ENCODE peak calls at places on chromosomes 2 and 18, in nine cellular contexts. One of them, this sample, is unnamed.

GRCh38 chr2:207205173-207205957 is 39.6 kb upstream of the KLF7 start:
- DNase-seq in AG10803: no peak
- DNase-seq in cardiac muscle cell: no peak
- DNase-seq in upper lobe of right lung: no peak
- DNase-seq in stomach: no peak
- DNase-seq in SK-N-SH: no peak
- DNase-seq in OCI-LY7: no peak
- DNase-seq in astrocyte of the cerebellum: no peak
- DNase-seq in astrocyte of the spinal cord: no peak
- DNase-seq in this sample: no peak

GRCh38 chr2:127048618-127048935 is 58.4 kb downstream of the BIN1 start:
- DNase-seq in AG10803: no peak
- DNase-seq in cardiac muscle cell: no peak
- DNase-seq in upper lobe of right lung: peak
- DNase-seq in stomach: peak
- DNase-seq in SK-N-SH: no peak
- DNase-seq in OCI-LY7: no peak
- DNase-seq in astrocyte of the cerebellum: no peak
- DNase-seq in astrocyte of the spinal cord: no peak
- DNase-seq in this sample: no peak

GRCh38 chr2:17538844-17539554 is 1.5 kb upstream of the VSNL1 start:
- DNase-seq in AG10803: peak
- DNase-seq in cardiac muscle cell: peak
- DNase-seq in upper lobe of right lung: peak
- DNase-seq in stomach: peak
- DNase-seq in SK-N-SH: peak
- DNase-seq in OCI-LY7: no peak
- DNase-seq in astrocyte of the cerebellum: no peak
- DNase-seq in astrocyte of the spinal cord: peak
- DNase-seq in this sample: peak

GRCh38 chr18:31146809-31147208 is 15.8 kb downstream of the DSC1 start:
- DNase-seq in AG10803: no peak
- DNase-seq in cardiac muscle cell: peak
- DNase-seq in upper lobe of right lung: no peak
- DNase-seq in stomach: no peak
- DNase-seq in SK-N-SH: no peak
- DNase-seq in OCI-LY7: no peak
- DNase-seq in astrocyte of the cerebellum: no peak
- DNase-seq in astrocyte of the spinal cord: no peak
- DNase-seq in this sample: no peak

GRCh38 chr2:169173876-169174275 is 104.5 kb downstream of the DHRS9 start:
- DNase-seq in AG10803: no peak
- DNase-seq in cardiac muscle cell: no peak
- DNase-seq in upper lobe of right lung: no peak
- DNase-seq in stomach: no peak
- DNase-seq in SK-N-SH: peak
- DNase-seq in OCI-LY7: no peak
- DNase-seq in astrocyte of the cerebellum: no peak
- DNase-seq in astrocyte of the spinal cord: no peak
- DNase-seq in this sample: no peak

GRCh38 chr2:10016802-10017258 is 26.5 kb upstream of the KLF11 start:
- DNase-seq in AG10803: no peak
- DNase-seq in cardiac muscle cell: no peak
- DNase-seq in upper lobe of right lung: no peak
- DNase-seq in stomach: no peak
- DNase-seq in SK-N-SH: no peak
- DNase-seq in OCI-LY7: no peak
- DNase-seq in astrocyte of the cerebellum: no peak
- DNase-seq in astrocyte of the spinal cord: no peak
- DNase-seq in this sample: no peak

GRCh38 chr2:238881353-238882082 is 33.6 kb downstream of the TWIST2 start:
- DNase-seq in AG10803: no peak
- DNase-seq in cardiac muscle cell: no peak
- DNase-seq in upper lobe of right lung: no peak
- DNase-seq in stomach: no peak
- DNase-seq in SK-N-SH: no peak
- DNase-seq in OCI-LY7: no peak
- DNase-seq in astrocyte of the cerebellum: no peak
- DNase-seq in astrocyte of the spinal cord: no peak
- DNase-seq in this sample: no peak

GRCh38 chr2:190065839-190066238 is 3.3 kb upstream of the MSTN start:
- DNase-seq in AG10803: no peak
- DNase-seq in cardiac muscle cell: peak
- DNase-seq in upper lobe of right lung: no peak
- DNase-seq in stomach: no peak
- DNase-seq in SK-N-SH: no peak
- DNase-seq in OCI-LY7: no peak
- DNase-seq in astrocyte of the cerebellum: no peak
- DNase-seq in astrocyte of the spinal cord: no peak
- DNase-seq in this sample: no peak

GRCh38 chr18:59898609-59899297 is 1.0 kb upstream of the PMAIP1 start:
- DNase-seq in AG10803: no peak
- DNase-seq in cardiac muscle cell: no peak
- DNase-seq in upper lobe of right lung: no peak
- DNase-seq in stomach: no peak
- DNase-seq in SK-N-SH: no peak
- DNase-seq in OCI-LY7: no peak
- DNase-seq in astrocyte of the cerebellum: no peak
- DNase-seq in astrocyte of the spinal cord: no peak
- DNase-seq in this sample: peak

GRCh38 chr2:9400268-9401058 is 22.9 kb downstream of the ITGB1BP1 start:
- DNase-seq in AG10803: no peak
- DNase-seq in cardiac muscle cell: no peak
- DNase-seq in upper lobe of right lung: peak
- DNase-seq in stomach: no peak
- DNase-seq in SK-N-SH: no peak
- DNase-seq in OCI-LY7: peak
- DNase-seq in astrocyte of the cerebellum: no peak
- DNase-seq in astrocyte of the spinal cord: no peak
- DNase-seq in this sample: no peak

GRCh38 chr2:122447237-122447636 is 691.8 kb downstream of the TSN start:
- DNase-seq in AG10803: no peak
- DNase-seq in cardiac muscle cell: no peak
- DNase-seq in upper lobe of right lung: no peak
- DNase-seq in stomach: no peak
- DNase-seq in SK-N-SH: no peak
- DNase-seq in OCI-LY7: no peak
- DNase-seq in astrocyte of the cerebellum: no peak
- DNase-seq in astrocyte of the spinal cord: no peak
- DNase-seq in this sample: no peak

GRCh38 chr2:136764397-136765255 is 719 bp upstream of the THSD7B start:
- DNase-seq in AG10803: no peak
- DNase-seq in cardiac muscle cell: no peak
- DNase-seq in upper lobe of right lung: peak
- DNase-seq in stomach: no peak
- DNase-seq in SK-N-SH: peak
- DNase-seq in OCI-LY7: no peak
- DNase-seq in astrocyte of the cerebellum: no peak
- DNase-seq in astrocyte of the spinal cord: no peak
- DNase-seq in this sample: no peak

GRCh38 chr2:219099319-219099718 is 38.6 kb upstream of the IHH start:
- DNase-seq in AG10803: peak
- DNase-seq in cardiac muscle cell: peak
- DNase-seq in upper lobe of right lung: no peak
- DNase-seq in stomach: no peak
- DNase-seq in SK-N-SH: no peak
- DNase-seq in OCI-LY7: no peak
- DNase-seq in astrocyte of the cerebellum: no peak
- DNase-seq in astrocyte of the spinal cord: no peak
- DNase-seq in this sample: no peak

GRCh38 chr18:9619990-9620389 is 5.6 kb upstream of the PPP4R1 start:
- DNase-seq in AG10803: peak
- DNase-seq in cardiac muscle cell: peak
- DNase-seq in upper lobe of right lung: no peak
- DNase-seq in stomach: no peak
- DNase-seq in SK-N-SH: no peak
- DNase-seq in OCI-LY7: no peak
- DNase-seq in astrocyte of the cerebellum: no peak
- DNase-seq in astrocyte of the spinal cord: no peak
- DNase-seq in this sample: no peak

GRCh38 chr2:23486676-23487075 is 101.7 kb downstream of the KLHL29 start:
- DNase-seq in AG10803: peak
- DNase-seq in cardiac muscle cell: peak
- DNase-seq in upper lobe of right lung: no peak
- DNase-seq in stomach: no peak
- DNase-seq in SK-N-SH: no peak
- DNase-seq in OCI-LY7: no peak
- DNase-seq in astrocyte of the cerebellum: no peak
- DNase-seq in astrocyte of the spinal cord: peak
- DNase-seq in this sample: no peak

GRCh38 chr2:240213476-240214391 is 73.3 kb upstream of the OTOS start:
- DNase-seq in AG10803: no peak
- DNase-seq in cardiac muscle cell: no peak
- DNase-seq in upper lobe of right lung: no peak
- DNase-seq in stomach: no peak
- DNase-seq in SK-N-SH: peak
- DNase-seq in OCI-LY7: no peak
- DNase-seq in astrocyte of the cerebellum: no peak
- DNase-seq in astrocyte of the spinal cord: no peak
- DNase-seq in this sample: no peak

GRCh38 chr2:230947908-230948365 is 22.9 kb upstream of the GPR55 start:
- DNase-seq in AG10803: no peak
- DNase-seq in cardiac muscle cell: no peak
- DNase-seq in upper lobe of right lung: no peak
- DNase-seq in stomach: peak
- DNase-seq in SK-N-SH: no peak
- DNase-seq in OCI-LY7: no peak
- DNase-seq in astrocyte of the cerebellum: no peak
- DNase-seq in astrocyte of the spinal cord: no peak
- DNase-seq in this sample: peak

GRCh38 chr2:101692037-101692436 is 5.5 kb upstream of the MAP4K4 start:
- DNase-seq in AG10803: no peak
- DNase-seq in cardiac muscle cell: no peak
- DNase-seq in upper lobe of right lung: no peak
- DNase-seq in stomach: no peak
- DNase-seq in SK-N-SH: no peak
- DNase-seq in OCI-LY7: no peak
- DNase-seq in astrocyte of the cerebellum: no peak
- DNase-seq in astrocyte of the spinal cord: no peak
- DNase-seq in this sample: no peak

GRCh38 chr2:47249427-47249826 is 94.3 kb upstream of the STPG4 start:
- DNase-seq in AG10803: peak
- DNase-seq in cardiac muscle cell: no peak
- DNase-seq in upper lobe of right lung: no peak
- DNase-seq in stomach: no peak
- DNase-seq in SK-N-SH: no peak
- DNase-seq in OCI-LY7: no peak
- DNase-seq in astrocyte of the cerebellum: no peak
- DNase-seq in astrocyte of the spinal cord: peak
- DNase-seq in this sample: no peak

GRCh38 chr2:157261199-157261782 is 3.8 kb downstream of the GALNT5 start:
- DNase-seq in AG10803: peak
- DNase-seq in cardiac muscle cell: peak
- DNase-seq in upper lobe of right lung: no peak
- DNase-seq in stomach: peak
- DNase-seq in SK-N-SH: peak
- DNase-seq in OCI-LY7: no peak
- DNase-seq in astrocyte of the cerebellum: no peak
- DNase-seq in astrocyte of the spinal cord: peak
- DNase-seq in this sample: no peak

DNA sequence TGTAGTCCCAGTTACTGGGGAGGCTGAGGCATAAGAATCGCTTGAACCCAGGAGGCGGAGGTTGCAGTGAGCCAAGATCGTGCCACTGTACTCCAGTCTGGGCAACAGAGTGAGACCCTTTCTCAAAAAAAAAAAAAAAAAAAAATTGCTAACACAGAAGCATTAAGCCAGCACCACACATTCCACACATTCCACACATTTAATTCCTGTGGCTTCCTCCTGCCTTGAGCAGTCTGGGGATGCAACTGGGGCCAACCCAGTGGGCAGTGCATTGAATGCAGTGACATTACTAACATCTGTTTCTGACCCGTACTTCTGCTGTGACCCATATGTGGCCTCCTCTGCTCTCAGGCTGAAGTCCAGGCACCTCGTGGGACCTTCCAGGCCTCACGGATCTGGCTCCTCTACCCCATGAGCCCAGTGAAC is 107.0 kb downstream of the BCL2L11 start:
- DNase-seq in AG10803: peak
- DNase-seq in cardiac muscle cell: peak
- DNase-seq in upper lobe of right lung: no peak
- DNase-seq in stomach: no peak
- DNase-seq in SK-N-SH: no peak
- DNase-seq in OCI-LY7: no peak
- DNase-seq in astrocyte of the cerebellum: peak
- DNase-seq in astrocyte of the spinal cord: peak
- DNase-seq in this sample: no peak
- TF ChIP-seq CTCF in AG10803: no peak
- TF ChIP-seq CTCF in cardiac muscle cell: no peak
- TF ChIP-seq CTCF in upper lobe of right lung: no peak
- TF ChIP-seq CTCF in stomach: no peak
- TF ChIP-seq CTCF in SK-N-SH: no peak
- TF ChIP-seq CTCF in OCI-LY7: no peak
- TF ChIP-seq CTCF in astrocyte of the cerebellum: no peak
- TF ChIP-seq CTCF in astrocyte of the spinal cord: no peak
- TF ChIP-seq CTCF in this sample: no peak

GRCh38 chr2:204437815-204438766 is 107.2 kb upstream of the PARD3B start:
- DNase-seq in AG10803: no peak
- DNase-seq in cardiac muscle cell: no peak
- DNase-seq in upper lobe of right lung: no peak
- DNase-seq in stomach: peak
- DNase-seq in SK-N-SH: no peak
- DNase-seq in OCI-LY7: no peak
- DNase-seq in astrocyte of the cerebellum: no peak
- DNase-seq in astrocyte of the spinal cord: no peak
- DNase-seq in this sample: no peak
- H3K4me3 ChIP-seq in AG10803: no peak
- H3K4me3 ChIP-seq in cardiac muscle cell: no peak
- H3K4me3 ChIP-seq in upper lobe of right lung: no peak
- H3K4me3 ChIP-seq in stomach: no peak
- H3K4me3 ChIP-seq in SK-N-SH: no peak
- H3K4me3 ChIP-seq in OCI-LY7: no peak
- H3K4me3 ChIP-seq in astrocyte of the cerebellum: no peak
- H3K4me3 ChIP-seq in astrocyte of the spinal cord: no peak
- H3K4me3 ChIP-seq in this sample: no peak

GRCh38 chr2:229714736-229715541 is 584 bp upstream of the DNER start:
- DNase-seq in AG10803: peak
- DNase-seq in cardiac muscle cell: peak
- DNase-seq in upper lobe of right lung: peak
- DNase-seq in stomach: peak
- DNase-seq in SK-N-SH: peak
- DNase-seq in OCI-LY7: no peak
- DNase-seq in astrocyte of the cerebellum: peak
- DNase-seq in astrocyte of the spinal cord: peak
- DNase-seq in this sample: peak
- TF ChIP-seq CTCF in AG10803: no peak
- TF ChIP-seq CTCF in cardiac muscle cell: peak
- TF ChIP-seq CTCF in upper lobe of right lung: no peak
- TF ChIP-seq CTCF in stomach: no peak
- TF ChIP-seq CTCF in SK-N-SH: no peak
- TF ChIP-seq CTCF in OCI-LY7: no peak
- TF ChIP-seq CTCF in astrocyte of the cerebellum: no peak
- TF ChIP-seq CTCF in astrocyte of the spinal cord: no peak
- TF ChIP-seq CTCF in this sample: no peak

DNA sequence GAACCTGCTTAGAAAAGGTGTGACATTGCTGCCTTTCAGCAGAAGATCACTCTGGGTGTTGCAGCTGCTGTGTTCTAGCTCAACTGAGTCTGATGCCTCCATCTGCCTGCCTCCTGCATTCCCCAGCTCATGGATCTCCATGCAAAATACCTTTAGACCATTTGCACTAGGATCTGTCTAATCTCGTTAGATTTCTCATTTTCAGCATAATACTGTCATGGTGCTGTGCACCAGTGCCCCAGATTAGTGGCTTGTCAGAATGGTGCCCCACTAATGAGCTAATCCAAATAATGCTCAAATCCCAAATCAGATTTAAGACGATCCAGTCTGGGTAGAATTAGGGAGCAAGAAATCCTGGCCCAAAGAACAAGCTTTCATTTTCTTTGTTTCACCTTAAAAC is 284.4 kb upstream of the PARD3B start:
- DNase-seq in AG10803: no peak
- DNase-seq in cardiac muscle cell: no peak
- DNase-seq in upper lobe of right lung: no peak
- DNase-seq in stomach: no peak
- DNase-seq in SK-N-SH: no peak
- DNase-seq in OCI-LY7: no peak
- DNase-seq in astrocyte of the cerebellum: no peak
- DNase-seq in astrocyte of the spinal cord: no peak
- DNase-seq in this sample: no peak
- H3K4me3 ChIP-seq in AG10803: no peak
- H3K4me3 ChIP-seq in cardiac muscle cell: no peak
- H3K4me3 ChIP-seq in upper lobe of right lung: no peak
- H3K4me3 ChIP-seq in stomach: no peak
- H3K4me3 ChIP-seq in SK-N-SH: no peak
- H3K4me3 ChIP-seq in OCI-LY7: no peak
- H3K4me3 ChIP-seq in astrocyte of the cerebellum: no peak
- H3K4me3 ChIP-seq in astrocyte of the spinal cord: no peak
- H3K4me3 ChIP-seq in this sample: no peak

This sample was measured in GM12865.